ENCODE peak calls at places on chromosome 15, in eight cellular contexts. D is CD8-positive, alpha-beta T cell; N is RPMI8226; L is cardiac fibroblast; C is stimulated activated CD4-positive, alpha-beta T cell treated with anti-CD3 and anti-CD28 coated beads, Interleukin-2, amount 100 ng/mL, for 48 hours; I is hepatocyte; B is DMS53; H is dermis blood vessel endothelial cell. R is an unnamed sample.

GRCh38 chr15:70562906-70563305 is 200.5 kb downstream of the UACA start:
- DNase-seq in D (no peak), N (no peak), L (no peak), C (no peak), I (no peak), B (no peak), H (no peak), R (no peak)

GRCh38 chr15:77915261-77915960 is 162.1 kb downstream of the TBC1D2B start:
- DNase-seq in D (no peak), N (no peak), L (no peak), C (no peak), I (no peak), B (no peak), H (no peak), R (no peak)

GRCh38 chr15:65612616-65612946 is 1.6 kb upstream of the INTS14 start:
- DNase-seq in D (no peak), N (no peak), L (peak; percentile 20), C (no peak), I (no peak), B (no peak), H (no peak), R (no peak)

GRCh38 chr15:64855206-64856000 is 13.7 kb downstream of the PLEKHO2 start:
- DNase-seq in D (no peak), N (no peak), L (peak; percentile 32), C (no peak), I (no peak), B (no peak), H (no peak), R (no peak)

GRCh38 chr15:90647326-90647725 is 69.8 kb upstream of the BLM start:
- DNase-seq in D (no peak), N (no peak), L (no peak), C (no peak), I (peak; percentile 25), B (no peak), H (no peak), R (no peak)

GRCh38 chr15:100713163-100713867 is 110.9 kb downstream of the ASB7 start:
- DNase-seq in D (no peak), N (no peak), L (peak; percentile 83), C (no peak), I (peak; percentile 88), B (peak; percentile 95), H (peak; percentile 83), R (no peak)

GRCh38 chr15:39833515-39833981 is 50.9 kb upstream of the FSIP1 start:
- DNase-seq in D (no peak), N (no peak), L (peak; percentile 87), C (no peak), I (no peak), B (peak; percentile 10), H (no peak), R (no peak)

GRCh38 chr15:60721706-60722105 is 242.8 kb upstream of the ICE2 start:
- DNase-seq in D (no peak), N (no peak), L (peak; percentile 78), C (no peak), I (peak; percentile 34), B (peak; percentile 74), H (peak; percentile 48), R (no peak)

GRCh38 chr15:73530649-73531048 is 87.7 kb downstream of the REC114 start:
- DNase-seq in D (no peak), N (no peak), L (no peak), C (no peak), I (no peak), B (no peak), H (no peak), R (no peak)

GRCh38 chr15:38547255-38547997 is 17.2 kb downstream of the RASGRP1 start:
- DNase-seq in D (no peak), N (no peak), L (peak; percentile 75), C (no peak), I (no peak), B (no peak), H (no peak), R (no peak)

GRCh38 chr15:65189102-65189740 is 4.1 kb upstream of the CLPX start:
- DNase-seq in D (no peak), N (peak; percentile 50), L (peak; percentile 75), C (no peak), I (peak; percentile 51), B (peak; percentile 54), H (peak; percentile 75), R (no peak)

GRCh38 chr15:41495736-41496599 is 2.3 kb downstream of the ITPKA start:
- DNase-seq in D (no peak), N (no peak), L (no peak), C (no peak), I (peak; percentile 89), B (peak; percentile 75), H (peak; percentile 23), R (no peak)

GRCh38 chr15:73346735-73347312 is 21.9 kb downstream of the HCN4 start:
- DNase-seq in D (peak; percentile 47), N (peak; percentile 88), L (peak; percentile 19), C (peak; percentile 54), I (peak; percentile 88), B (peak; percentile 42), H (peak; percentile 53), R (no peak)

GRCh38 chr15:85282504-85283115 is 97.8 kb upstream of the AKAP13 start:
- DNase-seq in D (no peak), N (no peak), L (peak; percentile 57), C (no peak), I (no peak), B (no peak), H (no peak), R (no peak)

GRCh38 chr15:52171807-52172206 is 19.4 kb downstream of the GNB5 start:
- DNase-seq in D (no peak), N (no peak), L (no peak), C (no peak), I (no peak), B (no peak), H (no peak), R (no peak)

GRCh38 chr15:92724144-92724543 is 68.6 kb upstream of the FAM174B start:
- DNase-seq in D (no peak), N (no peak), L (no peak), C (no peak), I (no peak), B (no peak), H (no peak), R (no peak)

GRCh38 chr15:44735482-44736260 is 657 bp upstream of the TRIM69 start:
- DNase-seq in D (no peak), N (no peak), L (peak; percentile 63), C (no peak), I (no peak), B (no peak), H (no peak), R (peak; percentile 27)

GRCh38 chr15:58361291-58361759 is 70.5 kb upstream of the LIPC start:
- DNase-seq in D (no peak), N (no peak), L (peak; percentile 61), C (no peak), I (peak; percentile 54), B (peak; percentile 8), H (no peak), R (no peak)

GRCh38 chr15:26179906-26180305 is 316.8 kb upstream of the ATP10A start:
- DNase-seq in D (no peak), N (no peak), L (no peak), C (no peak), I (peak; percentile 23), B (no peak), H (no peak), R (no peak)

GRCh38 chr15:65796610-65797012 is 4.5 kb upstream of the DENND4A start:
- DNase-seq in D (no peak), N (peak; percentile 77), L (peak; percentile 77), C (no peak), I (peak; percentile 24), B (peak; percentile 29), H (peak; percentile 93), R (no peak)

GRCh38 chr15:92780816-92781215 is 119.3 kb upstream of the CHD2 start:
- DNase-seq in D (no peak), N (no peak), L (no peak), C (no peak), I (no peak), B (peak; percentile 59), H (no peak), R (no peak)

GRCh38 chr15:20340331-20340811 is 201.2 kb downstream of the GOLGA6L6 start:
- DNase-seq in D (no peak), N (peak; percentile 41), L (no peak), C (no peak), I (peak; percentile 89), B (no peak), H (no peak), R (no peak)

GRCh38 chr15:67130166-67130565 is 64.8 kb downstream of the SMAD3 start:
- DNase-seq in D (no peak), N (no peak), L (no peak), C (no peak), I (no peak), B (no peak), H (no peak), R (no peak)

GRCh38 chr15:47872208-47872607 is 154.9 kb downstream of the SEMA6D start:
- DNase-seq in D (no peak), N (no peak), L (peak; percentile 18), C (no peak), I (no peak), B (no peak), H (no peak), R (no peak)

GRCh38 chr15:25740438-25741252 is 122.5 kb downstream of the ATP10A start:
- DNase-seq in D (no peak), N (no peak), L (no peak), C (no peak), I (no peak), B (no peak), H (no peak), R (no peak)

GRCh38 chr15:45333550-45333949 is 44.8 kb downstream of the GATM start:
- DNase-seq in D (no peak), N (no peak), L (peak; percentile 22), C (no peak), I (peak; percentile 64), B (peak; percentile 12), H (no peak), R (no peak)

GRCh38 chr15:74497584-74497983 is 36.6 kb upstream of the UBL7 start:
- DNase-seq in D (no peak), N (peak; percentile 87), L (peak; percentile 46), C (no peak), I (no peak), B (peak; percentile 92), H (peak; percentile 56), R (no peak)

GRCh38 chr15:33533197-33533596 is 222.4 kb downstream of the RYR3 start:
- DNase-seq in D (no peak), N (no peak), L (no peak), C (no peak), I (no peak), B (no peak), H (no peak), R (no peak)

GRCh38 chr15:90869601-90870353 is 1.4 kb downstream of the FURIN start:
- DNase-seq in D (no peak), N (no peak), L (peak; percentile 95), C (no peak), I (peak; percentile 76), B (peak; percentile 78), H (peak; percentile 96), R (no peak)

GRCh38 chr15:77030042-77030927 is 35.4 kb downstream of the PSTPIP1 start:
- DNase-seq in D (no peak), N (no peak), L (no peak), C (no peak), I (no peak), B (peak; percentile 13), H (no peak), R (no peak)

GRCh38 chr15:31471731-31472430 is 145.2 kb downstream of the KLF13 start:
- DNase-seq in D (no peak), N (no peak), L (peak; percentile 94), C (no peak), I (no peak), B (no peak), H (no peak), R (no peak)

GRCh38 chr15:47407692-47408091 is 309.6 kb upstream of the SEMA6D start:
- DNase-seq in D (no peak), N (no peak), L (no peak), C (no peak), I (no peak), B (no peak), H (no peak), R (no peak)

GRCh38 chr15:42994546-42994945 is 74.0 kb upstream of the TTBK2 start:
- DNase-seq in D (no peak), N (no peak), L (peak; percentile 62), C (no peak), I (no peak), B (no peak), H (no peak), R (no peak)

GRCh38 chr15:51816615-51817014 is 12.8 kb upstream of the TMOD3 start:
- DNase-seq in D (no peak), N (no peak), L (no peak), C (no peak), I (peak; percentile 14), B (no peak), H (peak; percentile 23), R (no peak)

R was measured in KG1.